ENCODE peak calls at places on chromosomes 5 and 9, in four cellular contexts. N is tibial artery, B is fibroblast of pulmonary artery, C is GM10248. D is an unnamed sample.

GRCh38 chr9:126862461-126862830 is 2.0 kb downstream of the ZBTB34 start:
- DNase-seq in B (no peak), C (no peak), N (no peak), D (no peak)

GRCh38 chr5:84480873-84481637 is 96.4 kb upstream of the EDIL3 start:
- DNase-seq in B (peak), C (no peak), N (no peak), D (peak)

GRCh38 chr5:181237758-181238385 is 5.8 kb downstream of the RACK1 start:
- DNase-seq in B (no peak), C (no peak), N (no peak), D (no peak)

GRCh38 chr9:92176800-92177185 is 61.6 kb upstream of the SPTLC1 start:
- DNase-seq in N (no peak), C (peak), B (no peak), D (no peak)

GRCh38 chr5:143227301-143227700 is 176.2 kb downstream of the NR3C1 start:
- DNase-seq in N (no peak), C (no peak), B (no peak), D (no peak)

GRCh38 chr5:1950096-1950707 is 67.5 kb upstream of the IRX4 start:
- DNase-seq in C (no peak), B (no peak), N (no peak), D (no peak)

GRCh38 chr5:74188341-74188740 is 452.2 kb downstream of the ENC1 start:
- DNase-seq in N (no peak), C (no peak), B (no peak), D (no peak)

GRCh38 chr9:97397220-97397619 is 14.7 kb upstream of the TDRD7 start:
- DNase-seq in C (no peak), B (no peak), N (no peak), D (no peak)

GRCh38 chr5:150489358-150490295 is 18.3 kb upstream of the NDST1 start:
- DNase-seq in B (no peak), N (no peak), C (peak), D (peak)

GRCh38 chr9:127557466-127557869 is 54.6 kb upstream of the STXBP1 start:
- DNase-seq in B (peak), N (no peak), C (no peak), D (no peak)

GRCh38 chr5:122532035-122532434 is 220.0 kb downstream of the SNCAIP start:
- DNase-seq in C (no peak), N (no peak), B (no peak), D (peak)

GRCh38 chr5:109076741-109077140 is 329.0 kb downstream of the FER start:
- DNase-seq in C (no peak), N (no peak), B (no peak), D (no peak)

GRCh38 chr5:143086851-143087637 is 316.4 kb downstream of the NR3C1 start:
- DNase-seq in C (no peak), N (no peak), B (peak), D (peak)

GRCh38 chr5:164202338-164202737 is 696.9 kb downstream of the MAT2B start:
- DNase-seq in B (peak), N (no peak), C (no peak), D (peak)

GRCh38 chr5:14880688-14881087 is 9.1 kb upstream of the ANKH start:
- DNase-seq in B (no peak), C (no peak), N (no peak), D (peak)

GRCh38 chr9:81871695-81872094 is 56.5 kb upstream of the SPATA31D4 start:
- DNase-seq in C (no peak), B (peak), N (no peak), D (peak)

GRCh38 chr9:129500166-129500862 is 120.6 kb downstream of the C9orf50 start:
- DNase-seq in B (peak), N (peak), C (no peak), D (peak)

GRCh38 chr5:52587131-52587530 is 200.6 kb upstream of the ITGA1 start:
- DNase-seq in N (no peak), C (no peak), B (no peak), D (no peak)

GRCh38 chr5:151454166-151454565 is 6.8 kb downstream of the SLC36A1 start:
- DNase-seq in B (no peak), C (no peak), N (no peak), D (no peak)

GRCh38 chr5:178576591-178577351 is 13.4 kb downstream of the COL23A1 start:
- DNase-seq in B (no peak), C (no peak), N (no peak), D (no peak)

GRCh38 chr5:106258591-106259125 is 1412.1 kb downstream of the EFNA5 start:
- DNase-seq in C (no peak), B (peak), N (no peak), D (peak)

GRCh38 chr5:68330564-68330963 is 115.0 kb downstream of the PIK3R1 start:
- DNase-seq in N (no peak), B (no peak), C (no peak), D (peak)

GRCh38 chr5:56711191-56711590 is 104.2 kb upstream of the MAP3K1 start:
- DNase-seq in C (no peak), B (no peak), N (no peak), D (peak)

GRCh38 chr9:97748525-97748924 is 51.4 kb upstream of the XPA start:
- DNase-seq in N (no peak), B (no peak), C (no peak), D (no peak)

GRCh38 chr5:139747583-139748504 is 47.8 kb upstream of the PSD2 start:
- DNase-seq in C (peak), N (peak), B (no peak), D (peak)

GRCh38 chr5:93069276-93069675 is 511.7 kb downstream of the NR2F1-AS1 start:
- DNase-seq in N (no peak), C (no peak), B (no peak), D (peak)

GRCh38 chr5:79689541-79690466 is at the start of gene CMYA5:
- DNase-seq in C (no peak), N (no peak), B (peak), D (peak)

GRCh38 chr5:7210549-7210948 is 185.4 kb upstream of the ADCY2 start:
- DNase-seq in B (no peak), N (no peak), C (no peak), D (no peak)

GRCh38 chr5:7208911-7209310 is 187.0 kb upstream of the ADCY2 start:
- DNase-seq in C (no peak), B (no peak), N (peak), D (no peak)

GRCh38 chr5:7207979-7208378 is 188.0 kb upstream of the ADCY2 start:
- DNase-seq in N (no peak), C (no peak), B (no peak), D (no peak)

GRCh38 chr5:7213525-7213924 is 182.4 kb upstream of the ADCY2 start:
- DNase-seq in B (no peak), N (no peak), C (no peak), D (no peak)

DNA sequence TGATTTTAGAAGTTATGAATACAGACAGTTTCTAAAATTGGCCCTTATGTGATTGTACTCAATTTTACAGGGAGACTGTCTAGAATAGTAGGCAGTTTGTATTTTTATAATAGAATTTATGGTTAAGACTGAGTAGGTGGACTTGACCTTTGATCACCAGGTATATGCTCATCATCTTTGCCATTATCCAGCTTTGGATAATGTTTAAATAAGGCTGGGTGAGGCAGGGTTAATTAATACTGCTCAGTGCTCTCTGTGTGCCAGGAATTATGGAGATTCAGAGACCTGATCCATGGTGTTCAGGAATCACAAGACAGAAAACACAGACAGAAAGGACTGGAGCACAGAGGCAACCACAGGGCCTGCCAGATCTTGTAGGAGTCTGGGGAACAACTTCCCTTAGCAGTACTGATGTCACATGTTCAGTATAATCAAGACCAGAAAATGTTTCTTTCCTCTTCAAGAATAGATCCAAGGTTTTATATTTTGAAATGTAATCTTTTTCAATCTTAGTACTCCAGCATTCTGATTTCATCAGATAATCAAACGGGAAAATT is 186.3 kb upstream of the ADCY2 start:
- DNase-seq in C (no peak), B (no peak), N (peak), D (no peak)
- TF ChIP-seq CTCF in C (no peak), B (no peak), N (no peak), D (no peak)

DNA sequence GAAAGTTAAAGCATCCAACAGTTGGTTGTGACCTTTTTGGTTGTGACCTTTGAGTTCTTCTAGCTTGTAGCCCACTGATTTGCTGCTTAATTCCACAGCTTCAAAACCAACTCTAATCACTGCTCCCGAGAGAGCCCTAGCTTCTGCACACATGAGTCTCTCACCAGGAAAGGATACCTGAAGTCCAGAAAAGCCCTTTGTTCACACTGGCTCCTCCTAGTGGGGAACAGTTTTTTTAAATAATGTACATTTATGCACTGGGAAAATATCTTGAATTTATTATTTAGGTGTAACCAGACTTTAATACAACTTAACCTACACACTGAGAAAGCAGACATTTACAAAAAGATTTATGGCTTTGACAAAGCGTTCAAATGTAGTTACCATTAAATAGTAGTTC is 120.2 kb upstream of the CCDC152 start:
- DNase-seq in C (no peak), N (no peak), B (peak), D (peak)
- TF ChIP-seq CTCF in C (peak), N (no peak), B (peak), D (peak)

DNA sequence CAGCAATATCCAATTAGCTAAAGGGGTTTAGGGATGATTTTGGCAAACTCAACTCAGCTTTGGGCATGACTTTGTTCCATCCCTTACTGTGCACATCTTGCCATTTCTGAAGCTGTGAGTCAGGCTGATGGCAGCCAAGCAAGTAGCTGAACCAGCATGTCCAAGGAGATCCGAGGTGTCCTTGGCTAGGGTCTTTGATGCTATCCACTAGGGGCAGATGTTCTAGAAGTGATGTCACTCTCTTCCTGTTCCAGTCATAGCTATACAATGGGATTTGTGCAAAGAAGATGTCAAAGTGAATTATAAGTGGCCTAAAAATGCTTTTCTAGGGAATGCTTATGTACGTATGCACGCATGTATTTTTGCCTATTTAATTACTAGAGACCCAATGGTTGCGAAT is 160.8 kb upstream of the PAPPA start:
- DNase-seq in N (no peak), C (no peak), B (peak), D (peak)
- TF ChIP-seq CTCF in N (no peak), C (no peak), B (no peak), D (peak)

DNA sequence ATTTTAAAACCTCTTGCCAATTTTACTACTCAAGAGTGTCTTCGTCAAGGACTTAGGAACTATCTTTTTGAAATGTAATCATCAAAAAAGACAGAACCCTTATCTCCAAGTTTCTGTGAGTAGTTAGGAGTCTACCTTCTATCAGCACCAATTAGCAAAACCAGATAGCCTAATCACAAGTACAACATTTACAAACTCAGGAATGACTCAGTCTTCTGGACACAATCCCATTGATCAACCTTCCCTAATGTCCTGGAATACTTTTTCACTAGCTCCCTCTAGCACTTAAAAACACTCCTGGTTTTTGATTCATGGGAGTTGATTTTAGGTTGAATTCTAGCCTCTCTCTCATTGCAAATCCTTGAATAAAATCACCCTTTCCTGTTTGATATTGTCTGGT is 680.7 kb downstream of the PRR16 start:
- DNase-seq in B (peak), C (no peak), N (no peak), D (peak)
- TF ChIP-seq CTCF in B (no peak), C (no peak), N (no peak), D (no peak)

DNA sequence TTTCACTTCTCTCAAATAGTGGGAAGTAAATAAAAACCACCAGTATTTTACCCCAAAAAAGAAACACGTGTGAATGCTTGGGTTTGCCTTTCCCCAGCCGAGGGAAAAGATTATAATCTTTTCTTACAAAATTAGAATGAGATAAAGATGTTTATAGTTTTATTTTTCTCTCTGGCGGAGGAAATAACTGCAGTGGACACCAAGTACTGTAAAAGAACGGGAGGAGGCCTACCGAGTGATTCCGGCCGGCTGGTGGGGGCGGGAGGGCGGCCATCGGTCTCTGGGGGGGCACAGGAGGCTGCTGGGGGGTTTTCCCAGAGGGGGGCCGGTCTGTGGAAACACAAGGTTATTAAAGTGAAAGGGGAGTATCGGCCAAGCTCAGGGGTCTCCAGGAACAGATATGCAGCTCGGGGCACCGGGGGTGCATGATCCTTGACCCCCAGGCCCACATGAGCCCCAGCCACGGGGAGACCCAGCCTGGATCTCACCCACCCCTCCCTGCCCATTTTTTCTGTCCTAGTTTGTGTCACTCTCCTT is 29.4 kb downstream of the LCP2 start:
- DNase-seq in B (no peak), C (no peak), N (no peak), D (no peak)
- TF ChIP-seq CTCF in B (no peak), C (no peak), N (peak), D (no peak)

DNA sequence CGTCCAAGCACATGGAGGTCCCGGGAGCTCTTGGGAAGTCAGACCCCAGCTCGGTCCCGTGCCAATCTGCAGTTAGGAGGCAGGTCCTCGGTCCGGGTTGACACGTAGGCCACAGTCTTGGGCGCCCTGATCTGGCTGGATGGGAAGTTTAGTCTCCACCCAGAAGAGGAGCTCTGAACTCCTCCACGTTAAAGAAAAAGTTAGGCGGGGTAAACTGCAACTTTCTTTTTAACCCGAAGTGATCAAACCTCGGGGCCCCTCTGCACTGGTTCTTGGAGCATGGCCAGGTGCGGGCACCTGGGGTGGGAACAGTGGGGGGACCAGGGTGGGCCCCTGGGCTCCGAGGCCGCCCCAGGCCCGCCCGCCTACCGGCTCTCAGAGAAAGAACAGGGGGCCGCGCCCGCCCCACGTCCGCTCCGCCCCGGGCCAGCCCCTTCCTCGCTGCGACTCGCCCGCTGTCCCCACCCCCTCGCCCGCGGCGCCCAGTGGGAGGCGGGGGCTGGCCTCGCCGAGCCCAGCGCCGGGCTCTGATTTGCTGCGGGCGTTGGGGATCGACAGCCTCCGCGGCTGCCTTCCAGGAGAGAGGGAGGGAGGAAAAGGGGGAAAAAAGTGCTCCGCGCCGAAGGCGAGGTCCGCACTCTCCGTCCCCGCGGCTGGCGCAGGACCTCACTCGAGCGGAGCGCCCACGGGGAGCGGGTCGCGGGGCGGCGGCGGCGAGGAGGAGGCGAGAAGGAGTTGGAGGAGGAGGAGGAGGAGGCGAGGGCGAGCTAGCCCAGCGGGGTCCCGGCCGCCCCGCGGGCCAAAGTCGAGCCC is at the start of gene COL5A1:
- DNase-seq in N (peak), C (no peak), B (peak), D (peak)
- TF ChIP-seq CTCF in N (peak), C (no peak), B (no peak), D (peak)

D was measured in choroid plexus epithelial cell.